ENCODE peak calls at places on chromosomes 11 and 22, in eight cellular contexts. O is AG10803, D is left ventricle myocardium inferior, Y is IMR-90, A is fibroblast of pulmonary artery, U is astrocyte of the spinal cord, G is nephron progenitor cell, L is WTC11. S is an unnamed sample.

GRCh38 chr22:37976547-37976946 is 7.8 kb downstream of the SOX10 start:
- DNase-seq in O (no peak), D (no peak), Y (no peak), A (no peak), U (no peak), G (no peak), L (no peak), S (no peak)

GRCh38 chr22:39680486-39680885 is 109.9 kb downstream of the CACNA1I start:
- DNase-seq in O (no peak), D (no peak), Y (no peak), A (no peak), U (no peak), G (no peak), L (no peak), S (no peak)

GRCh38 chr11:45097721-45098493 is 48.5 kb upstream of the PRDM11 start:
- DNase-seq in O (peak; percentile 56), D (no peak), Y (peak; percentile 56), A (peak; percentile 81), U (peak; percentile 39), G (peak; percentile 96), L (peak; percentile 88), S (peak; percentile 25)

GRCh38 chr11:76634934-76635333 is 35.6 kb downstream of the LRRC32 start:
- DNase-seq in O (no peak), D (no peak), Y (no peak), A (no peak), U (no peak), G (no peak), L (no peak), S (no peak)

GRCh38 chr22:28563636-28564035 is 116.0 kb downstream of the TTC28 start:
- DNase-seq in O (no peak), D (no peak), Y (no peak), A (no peak), U (no peak), G (no peak), L (no peak), S (no peak)

GRCh38 chr22:30864441-30865420 is 103.8 kb downstream of the MORC2 start:
- DNase-seq in O (no peak), D (no peak), Y (no peak), A (no peak), U (no peak), G (no peak), L (no peak), S (no peak)

GRCh38 chr22:28146401-28147304 is 227.6 kb upstream of the PITPNB start:
- DNase-seq in O (peak; percentile 36), D (no peak), Y (no peak), A (peak; percentile 31), U (peak; percentile 33), G (no peak), L (no peak), S (no peak)

GRCh38 chr22:42934338-42934737 is 77.3 kb upstream of the ARFGAP3 start:
- DNase-seq in O (no peak), D (no peak), Y (no peak), A (no peak), U (no peak), G (no peak), L (no peak), S (no peak)

GRCh38 chr11:16211407-16211806 is 144.9 kb downstream of the SOX6 start:
- DNase-seq in O (no peak), D (no peak), Y (no peak), A (no peak), U (no peak), G (no peak), L (no peak), S (no peak)

GRCh38 chr11:3050386-3051325 is 6.6 kb downstream of the CARS1 start:
- DNase-seq in O (no peak), D (no peak), Y (no peak), A (no peak), U (no peak), G (no peak), L (no peak), S (no peak)

GRCh38 chr11:3051435-3052108 is 5.7 kb downstream of the CARS1 start:
- DNase-seq in O (no peak), D (no peak), Y (no peak), A (no peak), U (no peak), G (no peak), L (no peak), S (no peak)

GRCh38 chr11:3047637-3048036 is 9.6 kb downstream of the CARS1 start:
- DNase-seq in O (no peak), D (no peak), Y (no peak), A (no peak), U (no peak), G (no peak), L (no peak), S (no peak)

GRCh38 chr11:3052109-3052479 is 5.1 kb downstream of the CARS1 start:
- DNase-seq in O (no peak), D (no peak), Y (no peak), A (no peak), U (no peak), G (no peak), L (no peak), S (no peak)

DNA sequence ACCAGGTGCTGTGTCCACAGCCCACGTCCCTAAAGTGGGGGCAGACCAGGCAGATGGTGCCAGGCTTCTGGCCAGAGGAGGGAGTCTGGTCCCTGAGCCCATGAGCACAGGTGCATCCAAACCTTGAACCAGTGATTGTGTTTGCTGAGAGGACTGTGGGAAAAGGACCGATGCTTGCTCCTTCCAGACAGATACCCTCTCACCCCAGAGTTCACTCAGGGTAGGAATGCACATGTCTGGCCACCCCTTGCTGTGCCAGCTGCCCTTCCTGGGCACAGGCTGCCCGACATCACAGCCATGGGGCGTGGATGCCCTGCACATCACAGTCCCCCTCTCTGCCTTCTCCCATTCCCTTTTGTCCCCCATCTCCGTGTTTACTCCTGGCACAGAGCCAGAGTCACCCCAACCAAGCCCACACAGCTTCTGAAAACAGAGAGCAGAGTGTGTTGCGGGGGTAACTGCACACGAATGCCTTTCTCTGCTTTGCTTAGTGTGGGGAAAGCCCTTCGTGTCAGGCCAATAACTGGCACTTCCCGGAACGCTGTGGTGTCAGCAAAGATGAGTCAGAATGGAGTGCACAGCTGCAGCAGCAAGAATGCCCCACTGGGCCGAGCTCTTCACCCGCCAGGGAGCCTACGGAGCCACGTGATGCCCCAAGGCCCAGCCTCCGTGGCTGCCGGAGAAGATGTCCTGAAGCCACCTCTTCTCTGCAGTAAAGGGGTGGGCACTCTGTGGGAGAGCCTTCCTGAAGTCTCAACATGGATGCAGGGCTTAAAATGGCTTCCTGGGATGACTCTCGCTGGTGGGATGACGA is 7.6 kb downstream of the CARS1 start:
- DNase-seq in O (peak; percentile 96), D (peak; percentile 55), Y (peak; percentile 98), A (peak; percentile 94), U (peak; percentile 95), G (no peak), L (no peak), S (peak; percentile 96)
- TF ChIP-seq CTCF in O (peak; percentile 47), D (peak; percentile 10), Y (peak; percentile 72), A (peak; percentile 37), U (peak; percentile 42), G (no peak), L (no peak), S (peak; percentile 54)

DNA sequence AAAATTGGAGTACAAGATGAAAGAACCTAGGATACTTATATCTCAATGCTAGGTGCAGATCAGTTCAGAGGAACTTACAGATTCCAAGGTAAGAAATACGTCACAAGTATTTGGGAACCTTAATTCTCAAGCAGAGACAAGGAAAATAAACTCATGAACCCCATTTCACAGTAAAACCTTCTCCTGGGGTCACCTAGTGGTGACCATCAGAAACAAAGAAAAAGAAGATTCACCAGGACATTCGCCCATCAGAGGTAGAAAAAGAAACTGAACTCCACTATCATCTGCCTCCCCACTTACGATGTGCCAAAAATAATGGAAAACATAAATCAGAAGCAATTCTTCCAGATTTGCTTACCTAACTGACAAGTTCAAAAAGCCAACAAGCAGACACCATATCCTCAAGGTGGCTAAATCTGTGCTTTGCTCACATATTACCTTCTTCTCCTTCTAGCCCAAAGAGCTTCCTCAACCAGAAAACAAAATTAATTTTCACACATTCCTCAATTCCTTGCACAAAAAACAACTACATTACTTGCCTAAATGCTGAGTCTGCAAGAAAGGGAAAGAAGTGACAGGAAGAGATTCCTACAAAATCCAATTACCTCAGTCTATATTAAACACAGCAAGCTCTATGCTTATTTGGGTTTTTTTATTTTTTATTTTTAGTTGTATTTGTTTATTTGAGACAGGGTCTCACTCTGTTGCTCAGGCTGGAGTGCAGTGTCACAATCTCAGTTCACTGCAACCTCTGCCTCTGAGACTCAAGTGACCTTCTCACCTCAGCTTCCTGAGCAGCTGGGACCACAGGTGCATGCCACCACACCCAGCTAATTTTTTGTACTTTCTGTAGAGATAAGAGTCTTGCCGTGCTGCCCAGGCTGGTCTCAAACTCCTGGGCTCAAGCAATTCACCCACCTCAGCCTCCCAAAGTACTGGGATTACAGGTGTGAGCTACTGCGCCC is 4.7 kb downstream of the DENND5A start:
- DNase-seq in O (no peak), D (no peak), Y (no peak), A (no peak), U (no peak), G (no peak), L (no peak), S (no peak)
- TF ChIP-seq CTCF in O (peak; percentile 36), D (peak; percentile 31), Y (no peak), A (peak; percentile 35), U (peak; percentile 27), G (no peak), L (no peak), S (peak; percentile 69)

DNA sequence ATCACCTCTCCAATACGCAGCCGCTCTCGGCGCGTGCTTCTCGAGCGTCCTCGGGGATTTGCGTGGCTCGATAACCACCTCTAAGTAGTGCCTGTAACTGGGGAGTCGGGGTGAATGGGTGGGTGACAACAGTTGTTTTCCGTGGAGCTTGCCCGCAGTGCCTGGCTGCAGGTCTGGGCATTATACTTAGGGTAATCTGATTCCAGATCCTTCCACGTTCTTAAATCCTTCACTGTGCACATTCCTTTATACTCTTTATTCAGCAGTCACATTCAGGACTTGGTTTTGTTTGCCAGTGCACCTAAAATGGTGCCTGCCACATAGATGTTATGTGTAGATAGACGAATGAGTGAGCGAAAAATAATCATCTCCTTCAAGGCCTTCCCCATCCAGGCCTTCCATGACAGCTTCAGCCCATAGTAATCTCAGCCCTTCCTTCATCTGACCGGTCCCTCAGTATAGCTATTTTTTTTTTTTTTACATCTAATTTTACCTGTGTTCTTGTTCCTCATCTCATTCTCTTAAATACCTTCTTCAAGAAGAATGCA is 602 bp downstream of the NAT10 start:
- DNase-seq in O (peak; percentile 13), D (no peak), Y (peak; percentile 18), A (peak; percentile 23), U (peak; percentile 10), G (no peak), L (no peak), S (peak; percentile 28)
- TF ChIP-seq CTCF in O (no peak), D (no peak), Y (no peak), A (no peak), U (no peak), G (no peak), L (no peak), S (no peak)

GRCh38 chr11:10413268-10413667 is 41.8 kb upstream of the AMPD3 start:
- DNase-seq in O (no peak), D (no peak), Y (peak; percentile 22), A (no peak), U (no peak), G (no peak), L (no peak), S (peak; percentile 11)
- TF ChIP-seq CTCF in O (no peak), D (peak; percentile 26), Y (peak; percentile 30), A (no peak), U (peak; percentile 30), G (no peak), L (no peak), S (peak; percentile 47)

GRCh38 chr11:24781288-24781687 is 284.4 kb downstream of the LUZP2 start:
- DNase-seq in O (no peak), D (no peak), Y (no peak), A (no peak), U (no peak), G (no peak), L (no peak), S (no peak)

GRCh38 chr11:24779791-24780190 is 282.9 kb downstream of the LUZP2 start:
- DNase-seq in O (no peak), D (no peak), Y (no peak), A (peak; percentile 18), U (no peak), G (no peak), L (no peak), S (no peak)
- TF ChIP-seq CTCF in O (no peak), D (peak; percentile 22), Y (peak; percentile 17), A (peak; percentile 38), U (no peak), G (peak; percentile 9), L (no peak), S (no peak)